ENCODE peak calls at places on chromosomes 5 and 9, in ten cellular contexts. Y is breast epithelium, R is H9, K is neuronal stem cell, N is ovary, I is testis, F is endodermal cell, S is astrocyte, D is kidney, L is aorta. U is an unnamed sample. For H3K4me1, the result is how much of the 10 kb centered on the place peaks cover.

GRCh38 chr9:676780-677458 is 164.6 kb upstream of the DMRT1 start:
- DNase-seq in D (no peak), N (no peak), Y (no peak), I (no peak), S (no peak), L (no peak), K (no peak), F (no peak), R (no peak), U (no peak)

GRCh38 chr9:69222953-69223352 is 48.9 kb downstream of the TJP2 start:
- DNase-seq in N (no peak), F (no peak), K (no peak), L (no peak), Y (no peak), D (no peak), S (no peak), I (no peak), R (no peak), U (no peak)

GRCh38 chr9:6873862-6874261 is 116.1 kb downstream of the KDM4C start:
- DNase-seq in I (peak), R (no peak), K (no peak), N (no peak), D (no peak), L (no peak), S (peak), F (no peak), Y (no peak), U (no peak)

GRCh38 chr9:116099821-116100220 is 53.8 kb upstream of the PAPPA start:
- DNase-seq in D (no peak), I (no peak), R (no peak), L (no peak), F (no peak), K (no peak), N (no peak), Y (no peak), S (peak), U (peak)

GRCh38 chr9:69400470-69400869 is 75.5 kb downstream of the ENTREP1 start:
- DNase-seq in F (no peak), L (no peak), D (no peak), N (no peak), Y (no peak), S (no peak), R (no peak), I (no peak), K (no peak), U (no peak)

GRCh38 chr5:142011572-142012185 is 1.1 kb downstream of the GNPDA1 start:
- DNase-seq in R (no peak), I (no peak), L (no peak), K (no peak), N (no peak), Y (no peak), F (no peak), S (no peak), D (no peak), U (no peak)

GRCh38 chr5:175575301-175575700 is 82.6 kb upstream of the HRH2 start:
- DNase-seq in N (no peak), S (no peak), D (no peak), I (no peak), R (no peak), K (no peak), L (no peak), F (peak), Y (no peak), U (no peak)

GRCh38 chr5:72597456-72597948 is 90.3 kb upstream of the ZNF366 start:
- DNase-seq in N (no peak), Y (no peak), D (no peak), R (no peak), K (no peak), I (no peak), F (peak), S (peak), L (no peak), U (peak)

GRCh38 chr9:116471093-116471906 is 215.8 kb upstream of the TRIM32 start:
- DNase-seq in D (peak), L (no peak), S (peak), R (peak), I (peak), K (peak), N (peak), F (peak), Y (no peak), U (peak)

GRCh38 chr5:111061618-111062017 is 9.9 kb upstream of the TSLP start:
- DNase-seq in D (no peak), N (no peak), K (no peak), I (no peak), F (no peak), Y (no peak), L (no peak), S (no peak), R (no peak), U (no peak)

GRCh38 chr9:77848897-77849296 is 182.7 kb downstream of the GNAQ start:
- DNase-seq in N (peak), L (peak), S (peak), D (peak), R (no peak), F (no peak), Y (peak), I (no peak), K (no peak), U (peak)

GRCh38 chr5:149938272-149938671 is 6.3 kb downstream of the PDE6A start:
- DNase-seq in D (peak), K (no peak), N (no peak), R (no peak), S (peak), I (peak), F (no peak), L (peak), Y (peak), U (peak)

GRCh38 chr9:17229945-17230560 is 95.2 kb downstream of the CNTLN start:
- DNase-seq in I (no peak), K (no peak), Y (no peak), D (no peak), S (no peak), F (no peak), R (no peak), N (no peak), L (no peak), U (no peak)

GRCh38 chr5:79560774-79561524 is 47.0 kb upstream of the HOMER1 start:
- DNase-seq in Y (no peak), S (peak), I (no peak), R (no peak), N (no peak), L (no peak), F (no peak), D (no peak), K (no peak), U (peak)

GRCh38 chr5:55991768-55992486 is 2.8 kb downstream of the IL6ST start:
- DNase-seq in K (no peak), L (no peak), S (peak), I (no peak), D (no peak), R (no peak), Y (no peak), F (no peak), N (no peak), U (no peak)

GRCh38 chr5:55986931-55987330 is 7.8 kb downstream of the IL6ST start:
- DNase-seq in R (no peak), I (no peak), S (no peak), F (no peak), N (no peak), Y (no peak), K (no peak), D (no peak), L (no peak), U (no peak)

GRCh38 chr5:55989860-55990259 is 4.9 kb downstream of the IL6ST start:
- DNase-seq in F (no peak), I (no peak), S (no peak), R (no peak), K (no peak), N (no peak), Y (no peak), L (no peak), D (no peak), U (no peak)

GRCh38 chr5:55985181-55985580 is 9.6 kb downstream of the IL6ST start:
- DNase-seq in S (no peak), D (no peak), L (no peak), R (no peak), Y (no peak), F (no peak), I (no peak), K (no peak), N (no peak), U (no peak)

GRCh38 chr5:55988979-55989612 is 5.7 kb downstream of the IL6ST start:
- DNase-seq in L (no peak), N (no peak), D (no peak), S (no peak), K (no peak), Y (no peak), R (no peak), F (no peak), I (no peak), U (no peak)
- H3K4me1 ChIP-seq in L (under half), N (under half), D (under half), S (under half), K (under half), Y (under half), R (under half), F (under half), I (under half), U (under half)

DNA sequence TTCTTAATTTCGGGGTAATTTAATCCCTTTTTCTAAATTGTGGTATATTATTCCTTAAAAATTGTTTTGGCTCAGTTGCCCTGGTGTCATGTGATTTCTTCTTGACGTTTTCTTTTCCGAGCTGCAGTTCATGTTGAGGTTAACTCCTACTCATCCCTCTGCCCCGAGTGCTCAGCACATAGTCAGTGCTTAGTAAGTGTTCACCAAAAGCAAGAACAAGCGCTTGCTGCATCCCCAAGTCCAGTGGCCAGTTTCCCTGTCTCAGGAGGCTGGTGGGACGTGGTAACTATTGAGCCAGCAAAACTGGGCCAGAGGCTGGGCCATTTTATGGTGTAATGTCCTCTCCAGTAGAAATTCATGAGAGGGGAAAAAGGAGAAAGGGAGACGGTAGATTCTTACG is 23.3 kb downstream of the TRIO start:
- DNase-seq in S (no peak), Y (no peak), L (no peak), K (no peak), D (no peak), F (no peak), N (no peak), R (no peak), I (no peak), U (no peak)
- H3K4me1 ChIP-seq in S (half or more), Y (under half), L (under half), K (under half), D (under half), F (under half), N (under half), R (under half), I (under half), U (under half)

GRCh38 chr5:41414598-41414997 is 95.8 kb downstream of the PLCXD3 start:
- DNase-seq in D (no peak), Y (no peak), S (peak), K (no peak), F (no peak), N (no peak), I (no peak), R (no peak), L (no peak), U (no peak)
- H3K4me1 ChIP-seq in D (under half), Y (under half), S (under half), K (under half), F (under half), N (under half), I (under half), R (under half), L (under half), U (under half)

GRCh38 chr5:74232281-74232680 is 408.2 kb downstream of the ENC1 start:
- DNase-seq in N (no peak), D (no peak), I (no peak), L (no peak), F (no peak), Y (peak), K (no peak), S (peak), R (no peak), U (peak)
- H3K4me1 ChIP-seq in N (under half), D (under half), I (under half), L (under half), F (under half), Y (under half), K (under half), S (under half), R (under half), U (under half)

GRCh38 chr5:96662725-96663513 is 743 bp downstream of the CAST start:
- DNase-seq in K (peak), S (peak), F (peak), N (peak), L (peak), Y (peak), R (peak), I (peak), D (peak), U (peak)
- H3K4me1 ChIP-seq in K (under half), S (under half), F (under half), N (under half), L (under half), Y (under half), R (under half), I (under half), D (under half), U (under half)

DNA sequence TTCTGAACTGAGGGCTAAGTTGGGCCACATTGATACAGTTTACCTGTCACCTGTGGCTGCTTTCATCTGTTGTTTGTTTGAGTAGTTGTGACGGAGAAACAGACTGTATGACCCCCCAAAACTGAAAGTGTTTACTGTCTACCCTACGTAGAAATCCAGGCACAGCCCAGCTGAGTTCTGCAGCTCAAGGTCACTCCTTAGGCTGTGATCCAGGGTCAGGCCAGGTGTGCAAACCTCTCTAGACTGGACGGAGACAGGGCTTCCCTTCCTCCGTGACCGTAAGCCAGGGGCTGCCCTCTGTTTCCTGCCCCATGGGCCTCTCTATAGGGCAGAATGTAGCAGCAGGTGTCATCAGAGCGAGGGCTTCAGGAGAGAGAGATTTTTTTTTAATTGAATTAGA is 207.9 kb upstream of the OTULINL start:
- DNase-seq in K (no peak), D (no peak), R (no peak), Y (no peak), N (no peak), F (no peak), L (no peak), I (no peak), S (no peak), U (no peak)
- H3K4me1 ChIP-seq in K (under half), D (under half), R (under half), Y (under half), N (under half), F (under half), L (under half), I (under half), S (under half), U (under half)

U was measured in cardiac muscle cell.